ENCODE peak calls at places on chromosomes 16 and 17, in four cellular contexts. C is left ventricle myocardium inferior, D is glutamatergic neuron, B is ovary. R is an unnamed sample.

GRCh38 chr16:59021751-59022150 is 287.6 kb upstream of the GOT2 start:
- DNase-seq in C (no peak), D (no peak), B (no peak), R (no peak)

GRCh38 chr17:14019186-14019956 is 49.9 kb upstream of the COX10 start:
- DNase-seq in C (no peak), D (no peak), B (no peak), R (no peak)

GRCh38 chr16:49204191-49204590 is 77.4 kb downstream of the CBLN1 start:
- DNase-seq in C (no peak), D (no peak), B (no peak), R (no peak)

GRCh38 chr16:57091990-57092785 is at the start of gene CPNE2:
- DNase-seq in C (peak; percentile 72), D (peak; percentile 63), B (peak; percentile 80), R (peak; percentile 69)

GRCh38 chr17:44097110-44097810 is 26.2 kb downstream of the HDAC5 start:
- DNase-seq in C (peak; percentile 79), D (no peak), B (no peak), R (peak; percentile 76)

GRCh38 chr17:66970140-66970539 is 5.6 kb downstream of the CACNG4 start:
- DNase-seq in C (no peak), D (no peak), B (no peak), R (no peak)

GRCh38 chr17:82351713-82352488 is 7.1 kb upstream of the TEX19 start:
- DNase-seq in C (peak; percentile 79), D (peak; percentile 90), B (peak; percentile 85), R (peak; percentile 93)

GRCh38 chr17:3835410-3836229 is 10.4 kb downstream of the NCBP3 start:
- DNase-seq in C (no peak), D (no peak), B (no peak), R (no peak)

GRCh38 chr17:32564325-32564724 is 77.5 kb downstream of the CDK5R1 start:
- DNase-seq in C (no peak), D (no peak), B (no peak), R (no peak)